ENCODE peak calls at places on chromosomes 7 and 10, in ten cellular contexts. F is transverse colon, I is K562, C is GM12892, E is stomach, W is HCT116, Z is sigmoid colon, S is GM12891, Y is upper lobe of left lung, N is HepG2. V is an unnamed sample.

GRCh38 chr7:38628630-38629385 is 2.4 kb downstream of the AMPH start:
- DNase-seq in F (no peak), W (no peak), Z (no peak), C (no peak), E (no peak), N (no peak), S (no peak), Y (no peak), I (no peak), V (no peak)

GRCh38 chr10:126872135-126872534 is 33.1 kb upstream of the DOCK1 start:
- DNase-seq in Z (no peak), I (no peak), W (no peak), C (no peak), F (no peak), N (no peak), Y (no peak), E (no peak), S (no peak), V (no peak)

GRCh38 chr10:103715430-103715829 is 139.9 kb downstream of the SH3PXD2A start:
- DNase-seq in I (no peak), N (peak), W (peak), E (no peak), S (no peak), Y (no peak), F (no peak), C (no peak), Z (no peak), V (no peak)

GRCh38 chr10:34427911-34428216 is 387.2 kb downstream of the PARD3 start:
- DNase-seq in E (no peak), S (no peak), N (no peak), Z (no peak), W (no peak), F (no peak), Y (no peak), C (no peak), I (no peak), V (no peak)

GRCh38 chr10:94902570-94902969 is 35.9 kb upstream of the CYP2C9 start:
- DNase-seq in Z (no peak), Y (no peak), S (no peak), I (no peak), E (no peak), F (no peak), N (peak), C (no peak), W (no peak), V (no peak)

GRCh38 chr10:95388539-95388938 is 97.7 kb upstream of the PDLIM1 start:
- DNase-seq in S (no peak), F (no peak), W (no peak), I (no peak), C (no peak), Z (no peak), N (peak), E (peak), Y (peak), V (no peak)

GRCh38 chr10:69872326-69872725 is 70.6 kb downstream of the COL13A1 start:
- DNase-seq in Y (no peak), F (no peak), E (no peak), N (no peak), Z (no peak), C (no peak), W (no peak), S (no peak), I (no peak), V (no peak)

GRCh38 chr7:139808401-139808800 is 20.7 kb upstream of the TBXAS1 start:
- DNase-seq in Z (no peak), C (no peak), W (no peak), S (no peak), N (no peak), Y (no peak), I (no peak), E (no peak), F (no peak), V (no peak)

GRCh38 chr10:8365935-8366911 is 311.7 kb downstream of the GATA3 start:
- DNase-seq in S (no peak), Y (no peak), F (no peak), E (peak), C (no peak), W (no peak), N (peak), I (no peak), Z (no peak), V (no peak)

GRCh38 chr10:43250925-43251663 is 15.8 kb downstream of the RASGEF1A start:
- DNase-seq in E (peak), C (peak), W (no peak), F (no peak), Z (peak), N (no peak), Y (peak), S (no peak), I (no peak), V (no peak)

GRCh38 chr7:82953324-82954027 is 209.2 kb downstream of the PCLO start:
- DNase-seq in N (no peak), E (no peak), Z (no peak), I (no peak), C (no peak), S (no peak), F (no peak), W (no peak), Y (no peak), V (no peak)

GRCh38 chr10:126463306-126463705 is 75.0 kb upstream of the ADAM12 start:
- DNase-seq in F (no peak), E (no peak), C (no peak), S (no peak), N (no peak), Z (no peak), W (no peak), Y (no peak), I (no peak), V (no peak)

GRCh38 chr10:6665847-6666246 is 85.8 kb upstream of the PRKCQ start:
- DNase-seq in Z (no peak), F (no peak), I (no peak), S (no peak), E (no peak), C (no peak), W (no peak), N (no peak), Y (no peak), V (no peak)

GRCh38 chr7:7565746-7566650 is 686 bp upstream of the MIOS start:
- DNase-seq in Y (peak), Z (no peak), N (peak), E (peak), W (peak), F (peak), C (no peak), I (no peak), S (no peak), V (no peak)

GRCh38 chr10:120735773-120736371 is 115.3 kb upstream of the WDR11 start:
- DNase-seq in F (no peak), E (no peak), N (peak), W (peak), S (peak), C (no peak), I (peak), Y (no peak), Z (no peak), V (no peak)

GRCh38 chr7:137142376-137142775 is 201.2 kb downstream of the PTN start:
- DNase-seq in Y (no peak), C (no peak), F (no peak), N (no peak), W (no peak), I (no peak), S (no peak), Z (no peak), E (no peak), V (no peak)

GRCh38 chr7:85890244-85890811 is 703.5 kb upstream of the SEMA3D start:
- DNase-seq in C (no peak), Y (no peak), N (peak), F (no peak), I (no peak), S (no peak), E (no peak), W (peak), Z (no peak), V (no peak)

GRCh38 chr7:79681454-79681853 is 228.0 kb upstream of the MAGI2 start:
- DNase-seq in Y (no peak), F (no peak), N (no peak), S (no peak), C (no peak), Z (no peak), I (no peak), E (no peak), W (no peak), V (no peak)

GRCh38 chr10:103295391-103296044 is 18.6 kb downstream of the INA start:
- DNase-seq in W (no peak), N (no peak), Y (no peak), I (no peak), F (no peak), Z (no peak), S (no peak), C (no peak), E (no peak), V (no peak)

GRCh38 chr7:129008645-129009414 is 46.1 kb downstream of the TNPO3 start:
- DNase-seq in I (no peak), F (no peak), Y (no peak), C (no peak), W (no peak), Z (no peak), S (no peak), E (no peak), N (no peak), V (no peak)

GRCh38 chr7:152759655-152760383 is at the start of gene ACTR3B:
- DNase-seq in C (peak), N (peak), Z (peak), I (peak), F (peak), E (peak), W (peak), S (peak), Y (peak), V (peak)

GRCh38 chr7:64087501-64087900 is 42.3 kb downstream of the ZNF727 start:
- DNase-seq in Y (no peak), N (no peak), I (no peak), C (no peak), E (no peak), S (no peak), W (no peak), Z (no peak), F (no peak), V (no peak)

GRCh38 chr7:67621704-67622103 is 625.1 kb downstream of the TYW1 start:
- DNase-seq in E (no peak), F (no peak), C (no peak), N (no peak), I (no peak), W (no peak), Z (no peak), S (no peak), Y (no peak), V (no peak)

GRCh38 chr10:110786172-110786571 is 85.6 kb upstream of the PDCD4 start:
- DNase-seq in Y (no peak), E (no peak), C (no peak), W (no peak), F (no peak), N (no peak), S (no peak), Z (no peak), I (no peak), V (no peak)

GRCh38 chr7:154231732-154232131 is 179.5 kb downstream of the DPP6 start:
- DNase-seq in Y (no peak), C (no peak), F (no peak), N (no peak), W (no peak), I (peak), E (no peak), Z (no peak), S (no peak), V (no peak)

GRCh38 chr10:11505636-11506035 is 105.8 kb downstream of the USP6NL start:
- DNase-seq in E (no peak), Z (no peak), I (no peak), C (no peak), S (no peak), Y (no peak), W (no peak), F (no peak), N (no peak), V (no peak)

GRCh38 chr10:1243486-1244182 is 187.4 kb downstream of the WDR37 start:
- DNase-seq in Y (no peak), W (no peak), I (peak), C (no peak), F (no peak), N (no peak), E (no peak), Z (no peak), S (no peak), V (no peak)

GRCh38 chr10:126216221-126216701 is 172.0 kb downstream of the ADAM12 start:
- DNase-seq in F (no peak), I (no peak), W (no peak), S (no peak), C (no peak), E (no peak), Z (no peak), N (no peak), Y (no peak), V (no peak)

GRCh38 chr10:95834375-95834774 is 73.4 kb upstream of the CC2D2B start:
- DNase-seq in N (no peak), S (no peak), I (no peak), W (no peak), Z (no peak), C (no peak), Y (no peak), F (no peak), E (no peak), V (no peak)

GRCh38 chr10:119858063-119858462 is 14.6 kb downstream of the MCMBP start:
- DNase-seq in S (no peak), I (no peak), E (no peak), N (no peak), F (no peak), C (no peak), Y (no peak), Z (no peak), W (no peak), V (no peak)

GRCh38 chr7:1192171-1192676 is 32.2 kb upstream of the ZFAND2A start:
- DNase-seq in S (no peak), C (no peak), Z (no peak), Y (no peak), E (no peak), F (no peak), I (no peak), N (no peak), W (no peak), V (no peak)

GRCh38 chr7:104967595-104967994 is 46.4 kb upstream of the KMT2E start:
- DNase-seq in S (no peak), Z (no peak), E (no peak), I (no peak), W (no peak), N (no peak), C (no peak), F (no peak), Y (no peak), V (no peak)

GRCh38 chr10:7561216-7561893 is 105.4 kb downstream of the ITIH5 start:
- DNase-seq in N (peak), S (no peak), C (no peak), Y (no peak), E (peak), I (no peak), F (peak), Z (peak), W (no peak), V (peak)

GRCh38 chr7:82805527-82805960 is 357.1 kb downstream of the PCLO start:
- DNase-seq in Y (no peak), I (no peak), C (no peak), W (peak), E (no peak), Z (no peak), N (peak), S (no peak), F (no peak), V (no peak)

GRCh38 chr7:64755881-64756280 is 38.3 kb upstream of the ZNF138 start:
- DNase-seq in C (no peak), E (no peak), Z (no peak), F (no peak), Y (no peak), S (no peak), W (no peak), N (no peak), I (no peak), V (no peak)

GRCh38 chr7:877312-878232 is 1.2 kb downstream of the GET4 start:
- DNase-seq in I (peak), Y (peak), F (peak), E (peak), C (no peak), W (no peak), N (peak), Z (no peak), S (no peak), V (no peak)

GRCh38 chr10:24824124-24824523 is 100.4 kb upstream of the ARHGAP21 start:
- DNase-seq in C (no peak), Z (no peak), F (no peak), S (no peak), W (no peak), I (no peak), Y (no peak), E (no peak), N (no peak), V (no peak)

GRCh38 chr7:134705716-134706115 is 59.1 kb downstream of the BPGM start:
- DNase-seq in W (no peak), C (no peak), S (no peak), Y (no peak), N (no peak), Z (no peak), E (no peak), F (no peak), I (no peak), V (no peak)

GRCh38 chr7:134704827-134705226 is 58.2 kb downstream of the BPGM start:
- DNase-seq in I (no peak), S (no peak), F (no peak), C (no peak), N (no peak), W (no peak), Y (no peak), E (no peak), Z (no peak), V (no peak)

GRCh38 chr7:134703241-134703594 is 56.6 kb downstream of the BPGM start:
- DNase-seq in I (no peak), Y (no peak), Z (no peak), E (no peak), S (no peak), C (no peak), F (no peak), N (no peak), W (no peak), V (no peak)

GRCh38 chr7:134702366-134703240 is 56.0 kb downstream of the BPGM start:
- DNase-seq in Z (no peak), E (no peak), Y (no peak), S (no peak), I (no peak), N (no peak), W (no peak), C (no peak), F (no peak), V (no peak)

GRCh38 chr7:134703781-134704180 is 57.1 kb downstream of the BPGM start:
- DNase-seq in W (no peak), E (no peak), Y (no peak), I (no peak), C (no peak), F (peak), S (no peak), Z (peak), N (peak), V (no peak)
- TF ChIP-seq POLR2AphosphoS5 in W (no peak), E (peak), Y (peak), I (no peak), C (no peak), F (no peak), S (no peak), Z (peak), N (no peak), V (peak)

DNA sequence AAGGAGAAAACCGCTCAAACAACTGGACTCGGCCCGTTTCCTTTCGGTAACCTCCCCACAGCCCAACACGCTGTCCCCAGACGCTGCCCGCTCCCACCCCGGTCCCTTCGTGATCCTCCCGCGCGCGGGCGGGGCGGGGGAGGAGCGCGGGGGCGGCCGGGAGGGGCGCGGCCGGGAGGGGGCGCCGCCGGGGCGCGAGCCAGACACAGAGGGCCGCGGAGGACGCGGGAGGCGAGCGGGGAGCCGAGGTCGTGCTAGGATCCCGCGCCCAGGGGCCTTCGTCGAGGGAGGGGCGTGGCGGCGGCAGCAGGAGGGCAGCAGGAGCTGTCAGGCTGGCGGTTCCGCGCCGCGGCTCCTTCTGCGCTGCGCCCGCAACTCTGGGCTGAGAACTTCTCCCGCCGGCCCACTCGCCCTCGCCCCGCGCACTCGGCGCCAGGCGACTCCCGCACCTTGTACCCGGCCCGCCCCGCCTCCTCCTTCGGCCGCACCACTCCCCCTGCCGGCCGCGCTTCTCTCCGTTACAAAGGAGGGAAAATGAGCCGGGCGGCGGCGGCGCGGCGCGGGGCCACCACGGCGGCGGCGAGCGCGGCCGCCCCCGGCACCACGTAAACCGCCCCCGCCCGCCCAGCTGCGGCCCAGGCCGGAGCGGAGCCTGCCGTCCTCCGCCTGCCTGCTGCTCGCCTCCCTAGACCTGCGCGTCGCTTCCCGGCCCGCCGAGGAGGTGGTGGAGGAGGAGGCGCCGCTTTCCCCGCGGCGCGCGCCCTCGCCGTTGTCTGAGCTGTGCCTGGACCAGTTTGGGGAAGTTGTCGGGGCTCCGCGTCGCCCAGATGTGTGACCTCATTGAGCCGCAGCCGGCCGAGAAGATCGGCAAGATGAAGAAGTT is at the start of gene CDK14:
- DNase-seq in Z (peak), N (peak), S (peak), E (peak), Y (peak), F (peak), I (peak), W (peak), C (peak), V (peak)
- TF ChIP-seq POLR2A in Z (no peak), N (no peak), S (no peak), E (no peak), Y (no peak), F (no peak), I (no peak), W (peak), C (no peak), V (no peak)

GRCh38 chr10:113558336-113558735 is 5.5 kb downstream of the HABP2 start:
- DNase-seq in C (no peak), I (no peak), F (no peak), W (no peak), Z (no peak), E (no peak), Y (no peak), N (no peak), S (no peak), V (no peak)

GRCh38 chr10:113555245-113555644 is 2.4 kb downstream of the HABP2 start:
- DNase-seq in I (no peak), F (no peak), C (no peak), N (no peak), Z (no peak), S (no peak), E (no peak), Y (no peak), W (no peak), V (no peak)

GRCh38 chr10:113555751-113556150 is 2.9 kb downstream of the HABP2 start:
- DNase-seq in Z (no peak), I (no peak), S (no peak), N (no peak), F (no peak), Y (no peak), W (no peak), C (no peak), E (no peak), V (no peak)

GRCh38 chr10:113560071-113560470 is 7.2 kb downstream of the HABP2 start:
- DNase-seq in E (no peak), C (no peak), W (no peak), Y (no peak), N (no peak), S (no peak), I (no peak), Z (no peak), F (no peak), V (no peak)

DNA sequence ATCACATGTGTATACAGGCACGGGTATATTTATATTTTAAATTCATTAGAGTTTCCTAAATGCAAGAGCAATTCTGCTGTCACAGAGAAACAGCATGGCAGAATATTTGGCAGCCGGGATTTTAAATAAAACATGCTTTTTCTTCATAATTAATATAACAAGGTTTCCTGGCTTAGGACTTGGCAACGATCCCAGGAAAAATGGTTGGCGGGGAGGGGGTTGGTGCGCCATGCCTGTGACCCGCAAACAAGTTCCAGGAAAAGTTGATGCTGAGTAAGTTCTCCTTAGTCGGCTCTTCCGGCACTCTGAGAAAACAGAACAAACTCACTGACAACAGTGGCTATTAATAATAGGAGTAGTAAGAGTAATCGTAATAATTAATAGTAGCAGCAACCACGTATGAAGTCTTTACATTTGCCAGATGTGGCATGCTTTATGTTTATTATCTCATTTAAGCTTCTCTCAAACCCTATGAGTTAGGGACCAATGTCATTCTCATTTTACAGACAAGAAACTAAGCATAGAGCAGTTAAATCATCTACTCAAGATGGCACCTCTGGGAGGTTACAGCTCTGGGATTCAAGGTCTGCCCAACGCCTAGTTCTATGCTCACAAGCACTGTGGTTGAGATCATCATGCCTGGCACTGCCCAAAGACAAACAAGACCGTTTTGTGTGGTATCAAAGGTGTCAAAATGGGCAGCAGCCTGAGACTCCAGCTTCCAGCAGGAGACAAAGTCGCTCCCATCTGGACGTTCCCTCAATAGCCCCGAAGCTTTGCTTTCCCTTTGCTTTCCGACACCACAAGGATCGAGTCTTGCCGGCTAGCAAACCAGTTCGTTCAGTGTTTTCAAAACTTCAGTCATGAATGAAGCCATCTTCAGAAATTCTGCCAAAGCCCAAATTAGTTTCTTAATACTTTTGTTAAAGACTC is 4.8 kb downstream of the HABP2 start:
- DNase-seq in S (no peak), Y (no peak), W (no peak), N (no peak), C (no peak), E (no peak), F (no peak), Z (no peak), I (peak), V (peak)
- TF ChIP-seq POLR2AphosphoS5 in S (no peak), Y (no peak), W (no peak), N (no peak), C (no peak), E (peak), F (no peak), Z (no peak), I (no peak), V (peak)

GRCh38 chr7:100271716-100272537 is 35.6 kb upstream of the SPDYE3 start:
- DNase-seq in C (peak), Z (peak), W (peak), I (peak), E (peak), Y (peak), N (peak), S (peak), F (peak), V (peak)
- TF ChIP-seq POLR2A in C (peak), Z (no peak), W (no peak), I (peak), E (no peak), Y (no peak), N (peak), S (no peak), F (no peak), V (no peak)

V was measured in breast epithelium.